ENCODE peak calls at places on chromosomes 4 and X, in nine cellular contexts. A is GM12891; E is psoas muscle; S is activated T-cell treated with anti-CD3 and anti-CD28 coated beads for 24 hours; F is A172; X is naive thymus-derived CD4-positive, alpha-beta T cell; Q is GM03348; C is Caco-2; V is GM13976. D is an unnamed sample.

GRCh38 chrX:22652596-22652995 is 347.2 kb upstream of the DDX53 start:
- DNase-seq in A (no peak), E (no peak), S (no peak), F (peak; percentile 61), X (no peak), Q (peak; percentile 60), C (peak; percentile 68), V (no peak), D (no peak)

GRCh38 chr4:74339501-74339900 is 25.4 kb upstream of the EREG start:
- DNase-seq in A (no peak), E (no peak), S (no peak), F (no peak), X (no peak), Q (no peak), C (no peak), V (no peak), D (no peak)

GRCh38 chr4:185573651-185574199 is 38.4 kb upstream of the PDLIM3 start:
- DNase-seq in A (no peak), E (peak; percentile 83), S (no peak), F (peak; percentile 90), X (no peak), Q (peak; percentile 65), C (peak; percentile 50), V (no peak), D (no peak)

GRCh38 chr4:76306882-76307669 is 543 bp downstream of the STBD1 start:
- DNase-seq in A (no peak), E (peak; percentile 83), S (no peak), F (peak; percentile 13), X (peak; percentile 6), Q (peak; percentile 85), C (peak; percentile 68), V (peak; percentile 55), D (no peak)

GRCh38 chr4:185997287-185997686 is 71.7 kb upstream of the TLR3 start:
- DNase-seq in A (no peak), E (no peak), S (no peak), F (no peak), X (no peak), Q (no peak), C (no peak), V (no peak), D (no peak)

GRCh38 chr4:137125011-137125410 is 407.3 kb downstream of the PCDH18 start:
- DNase-seq in A (no peak), E (peak; percentile 28), S (no peak), F (peak; percentile 46), X (no peak), Q (peak; percentile 38), C (no peak), V (no peak), D (no peak)

GRCh38 chr4:49002931-49003330 is 16.9 kb downstream of the CWH43 start:
- DNase-seq in A (no peak), E (no peak), S (no peak), F (no peak), X (no peak), Q (no peak), C (no peak), V (no peak), D (no peak)

GRCh38 chr4:94451051-94451404 is 714 bp upstream of the PDLIM5 start:
- DNase-seq in A (no peak), E (no peak), S (no peak), F (no peak), X (no peak), Q (no peak), C (no peak), V (no peak), D (no peak)

GRCh38 chrX:139776614-139777013 is 68.6 kb upstream of the MCF2 start:
- DNase-seq in A (no peak), E (no peak), S (no peak), F (no peak), X (no peak), Q (no peak), C (no peak), V (no peak), D (no peak)

GRCh38 chr4:4284827-4285618 is 4.9 kb downstream of the LYAR start:
- DNase-seq in A (no peak), E (no peak), S (no peak), F (peak; percentile 55), X (no peak), Q (no peak), C (no peak), V (no peak), D (no peak)

GRCh38 chr4:7121861-7122653 is 54.2 kb upstream of the GRPEL1 start:
- DNase-seq in A (no peak), E (no peak), S (no peak), F (no peak), X (no peak), Q (no peak), C (no peak), V (no peak), D (no peak)

GRCh38 chr4:93870876-93871458 is 42.4 kb downstream of the ATOH1 start:
- DNase-seq in A (no peak), E (no peak), S (no peak), F (no peak), X (no peak), Q (no peak), C (no peak), V (no peak), D (no peak)

GRCh38 chr4:158811704-158812103 is 42.9 kb downstream of the FNIP2 start:
- DNase-seq in A (no peak), E (peak; percentile 55), S (no peak), F (peak; percentile 22), X (peak; percentile 30), Q (no peak), C (no peak), V (no peak), D (no peak)

GRCh38 chr4:88646528-88647280 is 50.9 kb downstream of the NAP1L5 start:
- DNase-seq in A (no peak), E (no peak), S (no peak), F (no peak), X (no peak), Q (no peak), C (peak; percentile 63), V (no peak), D (no peak)

GRCh38 chr4:143986173-143986572 is 33.0 kb downstream of the GYPB start:
- DNase-seq in A (no peak), E (no peak), S (no peak), F (no peak), X (no peak), Q (no peak), C (no peak), V (no peak), D (no peak)

GRCh38 chr4:16757080-16757521 is 141.3 kb downstream of the LDB2 start:
- DNase-seq in A (no peak), E (no peak), S (no peak), F (no peak), X (no peak), Q (peak; percentile 66), C (no peak), V (no peak), D (no peak)

GRCh38 chr4:37760840-37761239 is 65.6 kb upstream of the PGM2 start:
- DNase-seq in A (no peak), E (no peak), S (no peak), F (no peak), X (no peak), Q (no peak), C (no peak), V (no peak), D (no peak)

GRCh38 chrX:132576945-132577344 is 88.1 kb upstream of the MBNL3 start:
- DNase-seq in A (no peak), E (no peak), S (no peak), F (no peak), X (no peak), Q (peak; percentile 1), C (no peak), V (no peak), D (no peak)

GRCh38 chr4:152806492-152807125 is 26.9 kb downstream of the ARFIP1 start:
- DNase-seq in A (no peak), E (no peak), S (no peak), F (no peak), X (no peak), Q (no peak), C (no peak), V (no peak), D (no peak)

GRCh38 chr4:78652282-78652876 is 100.8 kb downstream of the ANXA3 start:
- DNase-seq in A (no peak), E (no peak), S (no peak), F (no peak), X (no peak), Q (no peak), C (no peak), V (no peak), D (no peak)

D was measured in central memory CD4-positive, alpha-beta T cell.